ENCODE peak calls at places on chromosomes 7 and 10, in ten cellular contexts. M, W, H, P, S, B, G, Z, E and L are unnamed samples.

GRCh38 chr10:80090120-80090519 is 11.7 kb downstream of the TMEM254 start:
- DNase-seq in M (no peak), W (no peak), H (no peak), P (no peak), S (no peak), B (no peak), G (no peak), Z (no peak), E (no peak), L (no peak)

GRCh38 chr7:95255691-95256090 is 68.6 kb downstream of the PON1 start:
- DNase-seq in M (no peak), W (no peak), H (no peak), P (no peak), S (no peak), B (no peak), G (no peak), Z (no peak), E (no peak), L (no peak)

GRCh38 chr7:106022193-106022821 is 59.2 kb downstream of the CDHR3 start:
- DNase-seq in M (no peak), W (peak; percentile 84), H (no peak), P (no peak), S (peak; percentile 62), B (no peak), G (no peak), Z (no peak), E (no peak), L (no peak)

GRCh38 chr10:97849491-97850402 is at the start of gene GOLGA7B:
- DNase-seq in M (peak; percentile 77), W (peak; percentile 91), H (no peak), P (peak; percentile 93), S (peak; percentile 53), B (no peak), G (no peak), Z (no peak), E (peak; percentile 79), L (peak; percentile 71)

GRCh38 chr10:26637521-26638275 is 59.8 kb upstream of the PDSS1 start:
- DNase-seq in M (peak; percentile 44), W (no peak), H (no peak), P (no peak), S (no peak), B (no peak), G (no peak), Z (no peak), E (no peak), L (no peak)

GRCh38 chr7:159008055-159008405 is 136.6 kb downstream of the VIPR2 start:
- DNase-seq in M (no peak), W (no peak), H (no peak), P (no peak), S (no peak), B (no peak), G (no peak), Z (no peak), E (no peak), L (no peak)

GRCh38 chr10:72688208-72688651 is 3.7 kb upstream of the MCU start:
- DNase-seq in M (no peak), W (no peak), H (peak; percentile 41), P (no peak), S (no peak), B (peak; percentile 96), G (no peak), Z (peak; percentile 66), E (no peak), L (peak; percentile 94)

GRCh38 chr7:11742496-11742895 is 89.5 kb downstream of the THSD7A start:
- DNase-seq in M (no peak), W (no peak), H (no peak), P (no peak), S (no peak), B (no peak), G (no peak), Z (no peak), E (no peak), L (no peak)

GRCh38 chr7:64099656-64100531 is 54.7 kb downstream of the ZNF727 start:
- DNase-seq in M (no peak), W (peak; percentile 63), H (no peak), P (no peak), S (no peak), B (no peak), G (no peak), Z (no peak), E (peak; percentile 59), L (no peak)

GRCh38 chr7:120344276-120344675 is 71.3 kb downstream of the KCND2 start:
- DNase-seq in M (no peak), W (no peak), H (no peak), P (no peak), S (no peak), B (no peak), G (no peak), Z (no peak), E (no peak), L (no peak)

GRCh38 chr10:43342279-43343125 is 28.9 kb upstream of the FXYD4 start:
- DNase-seq in M (no peak), W (no peak), H (no peak), P (no peak), S (no peak), B (no peak), G (no peak), Z (no peak), E (no peak), L (no peak)

GRCh38 chr10:97542169-97543024 is 30.2 kb upstream of the ANKRD2 start:
- DNase-seq in M (peak; percentile 73), W (peak; percentile 54), H (peak; percentile 57), P (no peak), S (no peak), B (peak; percentile 75), G (peak; percentile 77), Z (peak; percentile 81), E (no peak), L (peak; percentile 94)

GRCh38 chr10:3911713-3912442 is 126.9 kb upstream of the KLF6 start:
- DNase-seq in M (no peak), W (no peak), H (no peak), P (peak; percentile 38), S (no peak), B (no peak), G (no peak), Z (no peak), E (no peak), L (peak; percentile 41)

GRCh38 chr7:128030999-128031681 is at the start of gene LRRC4:
- DNase-seq in M (peak; percentile 63), W (peak; percentile 90), H (no peak), P (peak; percentile 72), S (no peak), B (no peak), G (no peak), Z (no peak), E (peak; percentile 74), L (peak; percentile 44)

GRCh38 chr7:76394962-76395361 is 14.5 kb downstream of the SSC4D start:
- DNase-seq in M (no peak), W (no peak), H (no peak), P (no peak), S (no peak), B (no peak), G (no peak), Z (no peak), E (no peak), L (no peak)

GRCh38 chr7:7564323-7564780 is 2.3 kb upstream of the MIOS start:
- DNase-seq in M (no peak), W (no peak), H (no peak), P (no peak), S (no peak), B (peak; percentile 81), G (no peak), Z (peak; percentile 4), E (no peak), L (peak; percentile 74)

DNA sequence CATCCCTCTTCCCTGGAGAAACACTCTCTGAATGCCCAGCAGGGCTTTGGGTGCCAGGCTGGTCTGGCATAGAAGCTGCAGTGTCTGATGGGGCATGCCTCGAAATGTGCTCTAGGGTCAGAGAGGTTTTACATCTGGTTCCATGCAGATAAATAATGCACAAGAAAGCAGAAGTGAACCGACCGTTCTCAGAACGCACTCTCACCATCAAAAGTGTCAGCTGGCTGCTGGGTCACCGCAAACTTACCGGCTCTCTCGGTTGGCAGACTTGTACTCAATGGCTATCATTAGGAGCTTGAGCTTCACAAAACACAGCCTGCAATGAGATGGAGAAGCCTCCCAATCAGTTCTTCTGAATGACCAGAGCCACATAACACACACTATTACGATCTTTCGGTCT is 610.0 kb downstream of the KCNMA1 start:
- DNase-seq in M (no peak), W (no peak), H (no peak), P (no peak), S (no peak), B (no peak), G (no peak), Z (no peak), E (no peak), L (no peak)
- H3K27ac ChIP-seq in M (no peak overlapping the region), W (no peak overlapping the region), H (no peak overlapping the region), P (no peak overlapping the region), S (no peak overlapping the region), B (no peak overlapping the region), G (no peak overlapping the region), Z (no peak overlapping the region), E (no peak overlapping the region), L (no peak overlapping the region)

GRCh38 chr7:142321391-142321790 is 63.5 kb upstream of the PRSS58 start:
- DNase-seq in M (no peak), W (no peak), H (no peak), P (no peak), S (no peak), B (no peak), G (no peak), Z (no peak), E (no peak), L (no peak)

GRCh38 chr7:142320883-142321282 is 63.0 kb upstream of the PRSS58 start:
- DNase-seq in M (no peak), W (no peak), H (no peak), P (no peak), S (no peak), B (no peak), G (no peak), Z (no peak), E (no peak), L (no peak)

GRCh38 chr7:142323706-142324105 is 65.8 kb upstream of the PRSS58 start:
- DNase-seq in M (peak; percentile 88), W (no peak), H (no peak), P (peak; percentile 86), S (no peak), B (peak; percentile 28), G (no peak), Z (no peak), E (no peak), L (no peak)

GRCh38 chr7:142319970-142320369 is 62.1 kb upstream of the PRSS58 start:
- DNase-seq in M (peak; percentile 70), W (no peak), H (no peak), P (no peak), S (no peak), B (no peak), G (no peak), Z (no peak), E (no peak), L (no peak)
- TF ChIP-seq CTCF in M (peak; percentile 77), W (no peak), H (no peak), P (peak; percentile 25), S (peak; percentile 16), B (peak; percentile 13), G (no peak), Z (no peak), E (no peak), L (no peak)

GRCh38 chr10:87700031-87700796 is 40.5 kb downstream of the PAPSS2 start:
- DNase-seq in M (no peak), W (no peak), H (no peak), P (no peak), S (no peak), B (no peak), G (no peak), Z (no peak), E (no peak), L (peak; percentile 51)
- H3K27ac ChIP-seq in M (no peak overlapping the region), W (no peak overlapping the region), H (no peak overlapping the region), P (no peak overlapping the region), S (no peak overlapping the region), B (peak overlapping the region; percentile 55), G (peak overlapping the region; percentile 34), Z (no peak overlapping the region), E (no peak overlapping the region), L (peak overlapping the region; percentile 66)

GRCh38 chr7:67608806-67609205 is 612.2 kb downstream of the TYW1 start:
- DNase-seq in M (no peak), W (no peak), H (no peak), P (no peak), S (no peak), B (no peak), G (no peak), Z (no peak), E (no peak), L (no peak)
- TF ChIP-seq CTCF in M (peak; percentile 46), W (no peak), H (no peak), P (no peak), S (no peak), B (no peak), G (no peak), Z (no peak), E (no peak), L (no peak)